ENCODE peak calls at places on chromosomes 13 and 19, in nine cellular contexts. One of them, this sample, is unnamed.

GRCh38 chr13:39148513-39148961 is 110.3 kb downstream of the NHLRC3 start:
- DNase-seq in heart left ventricle: no peak
- DNase-seq in naive thymus-derived CD4-positive, alpha-beta T cell: no peak
- DNase-seq in ovary: no peak
- DNase-seq in fibroblast of lung: peak; percentile 88
- DNase-seq in thoracic aorta: no peak
- DNase-seq in neural progenitor cell: peak; percentile 25
- DNase-seq in body of pancreas: peak; percentile 10
- DNase-seq in effector memory CD4-positive, alpha-beta T cell: no peak
- DNase-seq in this sample: no peak

GRCh38 chr13:97212540-97213146 is 9.5 kb upstream of the MBNL2 start:
- DNase-seq in neural progenitor cell: no peak
- DNase-seq in fibroblast of lung: no peak
- DNase-seq in effector memory CD4-positive, alpha-beta T cell: no peak
- DNase-seq in ovary: no peak
- DNase-seq in naive thymus-derived CD4-positive, alpha-beta T cell: no peak
- DNase-seq in body of pancreas: peak; percentile 54
- DNase-seq in heart left ventricle: no peak
- DNase-seq in thoracic aorta: no peak
- DNase-seq in this sample: no peak

GRCh38 chr13:114077938-114078335 is 54.5 kb downstream of the RASA3 start:
- DNase-seq in neural progenitor cell: peak; percentile 85
- DNase-seq in effector memory CD4-positive, alpha-beta T cell: no peak
- DNase-seq in ovary: no peak
- DNase-seq in body of pancreas: peak; percentile 9
- DNase-seq in naive thymus-derived CD4-positive, alpha-beta T cell: no peak
- DNase-seq in heart left ventricle: no peak
- DNase-seq in thoracic aorta: no peak
- DNase-seq in fibroblast of lung: peak; percentile 83
- DNase-seq in this sample: no peak

GRCh38 chr19:44576843-44577565 is 36.4 kb upstream of the IGSF23 start:
- DNase-seq in fibroblast of lung: peak; percentile 28
- DNase-seq in neural progenitor cell: peak; percentile 58
- DNase-seq in effector memory CD4-positive, alpha-beta T cell: no peak
- DNase-seq in naive thymus-derived CD4-positive, alpha-beta T cell: no peak
- DNase-seq in body of pancreas: peak; percentile 72
- DNase-seq in heart left ventricle: no peak
- DNase-seq in thoracic aorta: no peak
- DNase-seq in ovary: no peak
- DNase-seq in this sample: peak; percentile 25

GRCh38 chr19:38221919-38222828 is 1.8 kb downstream of the DPF1 start:
- DNase-seq in fibroblast of lung: no peak
- DNase-seq in effector memory CD4-positive, alpha-beta T cell: no peak
- DNase-seq in heart left ventricle: no peak
- DNase-seq in body of pancreas: no peak
- DNase-seq in naive thymus-derived CD4-positive, alpha-beta T cell: no peak
- DNase-seq in neural progenitor cell: no peak
- DNase-seq in ovary: no peak
- DNase-seq in thoracic aorta: no peak
- DNase-seq in this sample: no peak

GRCh38 chr19:56966225-56966696 is 125.7 kb upstream of the PEG3 start:
- DNase-seq in body of pancreas: no peak
- DNase-seq in ovary: peak; percentile 92
- DNase-seq in thoracic aorta: no peak
- DNase-seq in neural progenitor cell: no peak
- DNase-seq in fibroblast of lung: no peak
- DNase-seq in naive thymus-derived CD4-positive, alpha-beta T cell: no peak
- DNase-seq in effector memory CD4-positive, alpha-beta T cell: no peak
- DNase-seq in heart left ventricle: no peak
- DNase-seq in this sample: no peak

GRCh38 chr13:98798849-98799645 is 46.6 kb upstream of the SLC15A1 start:
- DNase-seq in effector memory CD4-positive, alpha-beta T cell: no peak
- DNase-seq in naive thymus-derived CD4-positive, alpha-beta T cell: no peak
- DNase-seq in heart left ventricle: no peak
- DNase-seq in ovary: no peak
- DNase-seq in fibroblast of lung: peak; percentile 58
- DNase-seq in neural progenitor cell: no peak
- DNase-seq in body of pancreas: no peak
- DNase-seq in thoracic aorta: no peak
- DNase-seq in this sample: no peak

GRCh38 chr13:22703601-22704209 is 477.1 kb upstream of the SGCG start:
- DNase-seq in naive thymus-derived CD4-positive, alpha-beta T cell: no peak
- DNase-seq in effector memory CD4-positive, alpha-beta T cell: no peak
- DNase-seq in body of pancreas: no peak
- DNase-seq in thoracic aorta: no peak
- DNase-seq in ovary: no peak
- DNase-seq in neural progenitor cell: no peak
- DNase-seq in fibroblast of lung: no peak
- DNase-seq in heart left ventricle: no peak
- DNase-seq in this sample: no peak

GRCh38 chr19:1873524-1874473 is 10.4 kb upstream of the KLF16 start:
- DNase-seq in body of pancreas: peak; percentile 75
- DNase-seq in ovary: peak; percentile 73
- DNase-seq in neural progenitor cell: no peak
- DNase-seq in effector memory CD4-positive, alpha-beta T cell: no peak
- DNase-seq in heart left ventricle: peak; percentile 78
- DNase-seq in fibroblast of lung: no peak
- DNase-seq in thoracic aorta: no peak
- DNase-seq in naive thymus-derived CD4-positive, alpha-beta T cell: no peak
- DNase-seq in this sample: no peak

GRCh38 chr13:54593504-54593903 is 1564.9 kb downstream of the OLFM4 start:
- DNase-seq in fibroblast of lung: no peak
- DNase-seq in body of pancreas: no peak
- DNase-seq in heart left ventricle: no peak
- DNase-seq in neural progenitor cell: no peak
- DNase-seq in effector memory CD4-positive, alpha-beta T cell: no peak
- DNase-seq in ovary: no peak
- DNase-seq in thoracic aorta: no peak
- DNase-seq in naive thymus-derived CD4-positive, alpha-beta T cell: no peak
- DNase-seq in this sample: no peak

GRCh38 chr19:13076320-13076719 is 26.3 kb downstream of the LYL1 start:
- DNase-seq in body of pancreas: no peak
- DNase-seq in neural progenitor cell: no peak
- DNase-seq in thoracic aorta: no peak
- DNase-seq in ovary: no peak
- DNase-seq in fibroblast of lung: no peak
- DNase-seq in effector memory CD4-positive, alpha-beta T cell: no peak
- DNase-seq in naive thymus-derived CD4-positive, alpha-beta T cell: no peak
- DNase-seq in heart left ventricle: no peak
- DNase-seq in this sample: no peak

GRCh38 chr19:13074378-13074777 is 28.3 kb downstream of the LYL1 start:
- DNase-seq in ovary: no peak
- DNase-seq in thoracic aorta: no peak
- DNase-seq in heart left ventricle: no peak
- DNase-seq in body of pancreas: no peak
- DNase-seq in effector memory CD4-positive, alpha-beta T cell: no peak
- DNase-seq in neural progenitor cell: no peak
- DNase-seq in naive thymus-derived CD4-positive, alpha-beta T cell: no peak
- DNase-seq in fibroblast of lung: no peak
- DNase-seq in this sample: no peak

GRCh38 chr19:13077233-13077632 is 25.4 kb downstream of the LYL1 start:
- DNase-seq in fibroblast of lung: no peak
- DNase-seq in effector memory CD4-positive, alpha-beta T cell: no peak
- DNase-seq in ovary: no peak
- DNase-seq in thoracic aorta: no peak
- DNase-seq in naive thymus-derived CD4-positive, alpha-beta T cell: no peak
- DNase-seq in neural progenitor cell: no peak
- DNase-seq in heart left ventricle: no peak
- DNase-seq in body of pancreas: no peak
- DNase-seq in this sample: no peak

GRCh38 chr19:13078897-13079541 is 23.6 kb downstream of the LYL1 start:
- DNase-seq in naive thymus-derived CD4-positive, alpha-beta T cell: no peak
- DNase-seq in fibroblast of lung: peak; percentile 20
- DNase-seq in thoracic aorta: no peak
- DNase-seq in neural progenitor cell: no peak
- DNase-seq in ovary: no peak
- DNase-seq in effector memory CD4-positive, alpha-beta T cell: no peak
- DNase-seq in body of pancreas: no peak
- DNase-seq in heart left ventricle: no peak
- DNase-seq in this sample: no peak

GRCh38 chr19:13076787-13077186 is 25.9 kb downstream of the LYL1 start:
- DNase-seq in thoracic aorta: no peak
- DNase-seq in naive thymus-derived CD4-positive, alpha-beta T cell: no peak
- DNase-seq in effector memory CD4-positive, alpha-beta T cell: no peak
- DNase-seq in fibroblast of lung: no peak
- DNase-seq in neural progenitor cell: no peak
- DNase-seq in ovary: no peak
- DNase-seq in body of pancreas: no peak
- DNase-seq in heart left ventricle: no peak
- DNase-seq in this sample: no peak
- H3K4me1 ChIP-seq in thoracic aorta: peaks cover 39% of the 10 kb centered on the region
- H3K4me1 ChIP-seq in naive thymus-derived CD4-positive, alpha-beta T cell: no peaks in the 10 kb centered on the region
- H3K4me1 ChIP-seq in effector memory CD4-positive, alpha-beta T cell: no peaks in the 10 kb centered on the region
- H3K4me1 ChIP-seq in fibroblast of lung: peaks cover 23% of the 10 kb centered on the region
- H3K4me1 ChIP-seq in neural progenitor cell: peaks cover 32% of the 10 kb centered on the region
- H3K4me1 ChIP-seq in ovary: peaks cover 19% of the 10 kb centered on the region
- H3K4me1 ChIP-seq in body of pancreas: no peaks in the 10 kb centered on the region
- H3K4me1 ChIP-seq in heart left ventricle: peaks cover 34% of the 10 kb centered on the region
- H3K4me1 ChIP-seq in this sample: peaks cover 11% of the 10 kb centered on the region

GRCh38 chr13:30880151-30880551 is 25.9 kb upstream of the MEDAG start:
- DNase-seq in effector memory CD4-positive, alpha-beta T cell: no peak
- DNase-seq in body of pancreas: no peak
- DNase-seq in neural progenitor cell: no peak
- DNase-seq in heart left ventricle: no peak
- DNase-seq in ovary: no peak
- DNase-seq in fibroblast of lung: peak; percentile 82
- DNase-seq in thoracic aorta: no peak
- DNase-seq in naive thymus-derived CD4-positive, alpha-beta T cell: no peak
- DNase-seq in this sample: no peak

GRCh38 chr13:30882996-30883766 is 22.9 kb upstream of the MEDAG start:
- DNase-seq in ovary: no peak
- DNase-seq in fibroblast of lung: no peak
- DNase-seq in neural progenitor cell: no peak
- DNase-seq in effector memory CD4-positive, alpha-beta T cell: no peak
- DNase-seq in thoracic aorta: no peak
- DNase-seq in heart left ventricle: no peak
- DNase-seq in naive thymus-derived CD4-positive, alpha-beta T cell: no peak
- DNase-seq in body of pancreas: no peak
- DNase-seq in this sample: no peak

GRCh38 chr13:30880756-30881155 is 25.3 kb upstream of the MEDAG start:
- DNase-seq in body of pancreas: no peak
- DNase-seq in naive thymus-derived CD4-positive, alpha-beta T cell: no peak
- DNase-seq in thoracic aorta: no peak
- DNase-seq in ovary: no peak
- DNase-seq in heart left ventricle: no peak
- DNase-seq in neural progenitor cell: no peak
- DNase-seq in effector memory CD4-positive, alpha-beta T cell: no peak
- DNase-seq in fibroblast of lung: peak; percentile 96
- DNase-seq in this sample: no peak

GRCh38 chr13:30881931-30882899 is 23.9 kb upstream of the MEDAG start:
- DNase-seq in body of pancreas: no peak
- DNase-seq in thoracic aorta: no peak
- DNase-seq in fibroblast of lung: no peak
- DNase-seq in effector memory CD4-positive, alpha-beta T cell: no peak
- DNase-seq in neural progenitor cell: peak; percentile 24
- DNase-seq in heart left ventricle: no peak
- DNase-seq in naive thymus-derived CD4-positive, alpha-beta T cell: no peak
- DNase-seq in ovary: no peak
- DNase-seq in this sample: no peak

GRCh38 chr13:30881191-30881651 is 24.9 kb upstream of the MEDAG start:
- DNase-seq in naive thymus-derived CD4-positive, alpha-beta T cell: no peak
- DNase-seq in neural progenitor cell: no peak
- DNase-seq in fibroblast of lung: peak; percentile 83
- DNase-seq in ovary: no peak
- DNase-seq in thoracic aorta: peak; percentile 57
- DNase-seq in body of pancreas: peak; percentile 20
- DNase-seq in heart left ventricle: no peak
- DNase-seq in effector memory CD4-positive, alpha-beta T cell: no peak
- DNase-seq in this sample: no peak
- H3K27ac ChIP-seq in naive thymus-derived CD4-positive, alpha-beta T cell: no peak overlapping the region
- H3K27ac ChIP-seq in neural progenitor cell: no peak overlapping the region
- H3K27ac ChIP-seq in fibroblast of lung: peak overlapping the region; percentile 92
- H3K27ac ChIP-seq in ovary: no peak overlapping the region
- H3K27ac ChIP-seq in thoracic aorta: peak overlapping the region; percentile 95
- H3K27ac ChIP-seq in body of pancreas: no peak overlapping the region
- H3K27ac ChIP-seq in heart left ventricle: peak overlapping the region; percentile 40
- H3K27ac ChIP-seq in effector memory CD4-positive, alpha-beta T cell: no peak overlapping the region
- H3K27ac ChIP-seq in this sample: no peak overlapping the region

DNA sequence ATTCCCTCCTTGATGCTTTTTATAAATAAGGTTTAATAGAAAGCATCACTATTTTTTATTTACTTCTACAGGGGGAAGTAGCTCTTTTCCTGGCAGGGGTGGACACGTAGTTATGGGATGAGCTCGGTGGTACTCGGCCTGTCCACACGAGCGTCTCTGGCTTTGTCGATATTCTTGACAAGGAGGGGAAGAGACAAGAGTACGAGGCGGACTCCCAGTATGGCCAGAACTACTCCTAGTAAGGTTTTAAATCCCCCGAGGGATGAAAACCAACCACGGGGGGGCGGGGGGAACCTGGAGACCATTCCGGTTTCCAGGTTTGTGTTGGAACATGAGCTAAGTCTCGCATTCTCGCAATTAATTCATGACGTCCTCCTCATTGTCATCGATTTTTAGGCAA is 5.6 kb upstream of the BSG start:
- DNase-seq in thoracic aorta: no peak
- DNase-seq in fibroblast of lung: no peak
- DNase-seq in neural progenitor cell: no peak
- DNase-seq in ovary: no peak
- DNase-seq in naive thymus-derived CD4-positive, alpha-beta T cell: no peak
- DNase-seq in heart left ventricle: no peak
- DNase-seq in effector memory CD4-positive, alpha-beta T cell: no peak
- DNase-seq in body of pancreas: no peak
- DNase-seq in this sample: no peak
- H3K4me3 ChIP-seq in thoracic aorta: no peak overlapping the region
- H3K4me3 ChIP-seq in fibroblast of lung: no peak overlapping the region
- H3K4me3 ChIP-seq in neural progenitor cell: no peak overlapping the region
- H3K4me3 ChIP-seq in ovary: peak overlapping the region; percentile 23
- H3K4me3 ChIP-seq in naive thymus-derived CD4-positive, alpha-beta T cell: no peak overlapping the region
- H3K4me3 ChIP-seq in heart left ventricle: peak overlapping the region; percentile 36
- H3K4me3 ChIP-seq in effector memory CD4-positive, alpha-beta T cell: no peak overlapping the region
- H3K4me3 ChIP-seq in body of pancreas: no peak overlapping the region
- H3K4me3 ChIP-seq in this sample: no peak overlapping the region

GRCh38 chr19:10763399-10763798 is 45.5 kb downstream of the DNM2 start:
- DNase-seq in naive thymus-derived CD4-positive, alpha-beta T cell: no peak
- DNase-seq in ovary: no peak
- DNase-seq in fibroblast of lung: no peak
- DNase-seq in neural progenitor cell: no peak
- DNase-seq in body of pancreas: no peak
- DNase-seq in heart left ventricle: no peak
- DNase-seq in thoracic aorta: no peak
- DNase-seq in effector memory CD4-positive, alpha-beta T cell: no peak
- DNase-seq in this sample: no peak

GRCh38 chr19:10763828-10764339 is 46.0 kb downstream of the DNM2 start:
- DNase-seq in thoracic aorta: no peak
- DNase-seq in naive thymus-derived CD4-positive, alpha-beta T cell: no peak
- DNase-seq in effector memory CD4-positive, alpha-beta T cell: no peak
- DNase-seq in body of pancreas: no peak
- DNase-seq in ovary: no peak
- DNase-seq in heart left ventricle: no peak
- DNase-seq in fibroblast of lung: no peak
- DNase-seq in neural progenitor cell: no peak
- DNase-seq in this sample: no peak

GRCh38 chr19:10761443-10762242 is 43.8 kb downstream of the DNM2 start:
- DNase-seq in effector memory CD4-positive, alpha-beta T cell: no peak
- DNase-seq in neural progenitor cell: no peak
- DNase-seq in heart left ventricle: no peak
- DNase-seq in thoracic aorta: no peak
- DNase-seq in ovary: no peak
- DNase-seq in naive thymus-derived CD4-positive, alpha-beta T cell: no peak
- DNase-seq in body of pancreas: peak; percentile 49
- DNase-seq in fibroblast of lung: no peak
- DNase-seq in this sample: peak; percentile 13

GRCh38 chr19:10764340-10764894 is 46.5 kb downstream of the DNM2 start:
- DNase-seq in body of pancreas: peak; percentile 49
- DNase-seq in thoracic aorta: no peak
- DNase-seq in ovary: peak; percentile 51
- DNase-seq in effector memory CD4-positive, alpha-beta T cell: no peak
- DNase-seq in heart left ventricle: no peak
- DNase-seq in fibroblast of lung: no peak
- DNase-seq in neural progenitor cell: no peak
- DNase-seq in naive thymus-derived CD4-positive, alpha-beta T cell: no peak
- DNase-seq in this sample: no peak

GRCh38 chr19:10762656-10763055 is 44.8 kb downstream of the DNM2 start:
- DNase-seq in fibroblast of lung: no peak
- DNase-seq in body of pancreas: no peak
- DNase-seq in effector memory CD4-positive, alpha-beta T cell: peak; percentile 9
- DNase-seq in neural progenitor cell: no peak
- DNase-seq in naive thymus-derived CD4-positive, alpha-beta T cell: no peak
- DNase-seq in heart left ventricle: peak; percentile 66
- DNase-seq in thoracic aorta: no peak
- DNase-seq in ovary: no peak
- DNase-seq in this sample: no peak
- H3K4me1 ChIP-seq in fibroblast of lung: peaks cover 9% of the 10 kb centered on the region
- H3K4me1 ChIP-seq in body of pancreas: peaks cover 53% of the 10 kb centered on the region
- H3K4me1 ChIP-seq in effector memory CD4-positive, alpha-beta T cell: peaks cover 59% of the 10 kb centered on the region
- H3K4me1 ChIP-seq in neural progenitor cell: no peaks in the 10 kb centered on the region
- H3K4me1 ChIP-seq in naive thymus-derived CD4-positive, alpha-beta T cell: peaks cover 58% of the 10 kb centered on the region
- H3K4me1 ChIP-seq in heart left ventricle: peaks cover 94% of the 10 kb centered on the region
- H3K4me1 ChIP-seq in thoracic aorta: peaks cover 28% of the 10 kb centered on the region
- H3K4me1 ChIP-seq in ovary: peaks cover 22% of the 10 kb centered on the region
- H3K4me1 ChIP-seq in this sample: peaks cover 3% of the 10 kb centered on the region